ENCODE peak calls at places on chromosome 11, in ten cellular contexts. Q is HT-29; J is frontal cortex; L is activated CD4-positive, CD25-positive, alpha-beta regulatory T cell; K is lower leg skin; X is progenitor cell of endocrine pancreas; D is kidney glomerular epithelial cell; U is stimulated activated CD8-positive, alpha-beta memory T cell treated with anti-CD3 and anti-CD28 coated beads, Interleukin-7, amount 100 ng/mL, for 24 hours; P is stimulated activated naive CD4-positive, alpha-beta T cell; H is NCI-H510A treated with DMSO at 0.1 percent for 48 hours. Z is an unnamed sample.

GRCh38 chr11:117700551-117700950 is 96.5 kb downstream of the DSCAML1 start:
- DNase-seq in U (no peak), K (no peak), D (no peak), J (no peak), L (no peak), Q (no peak), H (no peak), P (no peak), X (no peak), Z (no peak)

GRCh38 chr11:10751581-10751940 is 515 bp downstream of the CTR9 start:
- DNase-seq in Q (peak), L (no peak), P (no peak), K (no peak), H (no peak), X (no peak), J (no peak), U (no peak), D (peak), Z (no peak)

GRCh38 chr11:28400236-28401100 is 292.3 kb downstream of the METTL15 start:
- DNase-seq in J (no peak), U (no peak), L (no peak), X (no peak), H (no peak), K (no peak), Q (no peak), D (no peak), P (no peak), Z (no peak)

GRCh38 chr11:62645660-62645933 is 816 bp downstream of the GANAB start:
- DNase-seq in U (no peak), K (no peak), H (no peak), J (no peak), L (no peak), D (no peak), Q (no peak), P (no peak), X (no peak), Z (no peak)

GRCh38 chr11:74147199-74147929 is 23.4 kb downstream of the C2CD3 start:
- DNase-seq in J (no peak), H (no peak), K (no peak), L (no peak), U (no peak), X (no peak), Q (no peak), D (peak), P (no peak), Z (no peak)

GRCh38 chr11:63022422-63022821 is 6.8 kb upstream of the SLC22A8 start:
- DNase-seq in J (no peak), L (no peak), Q (no peak), K (no peak), X (no peak), D (no peak), U (no peak), P (no peak), H (no peak), Z (no peak)

GRCh38 chr11:115616941-115617340 is 112.7 kb upstream of the CADM1 start:
- DNase-seq in K (no peak), L (no peak), J (no peak), H (no peak), U (no peak), Q (no peak), D (peak), P (no peak), X (no peak), Z (no peak)

GRCh38 chr11:35185696-35186095 is 46.7 kb downstream of the CD44 start:
- DNase-seq in J (no peak), X (no peak), L (no peak), D (no peak), K (no peak), P (no peak), H (no peak), U (no peak), Q (no peak), Z (no peak)

GRCh38 chr11:123145661-123146060 is 49.4 kb downstream of the CLMP start:
- DNase-seq in X (no peak), Q (no peak), H (no peak), K (no peak), L (no peak), U (no peak), P (no peak), D (no peak), J (no peak), Z (peak)

GRCh38 chr11:7442588-7443215 is 42.6 kb upstream of the OLFML1 start:
- DNase-seq in H (peak), L (peak), Q (peak), J (peak), P (peak), X (peak), D (peak), U (peak), K (peak), Z (peak)

GRCh38 chr11:74069146-74070046 is 60.5 kb upstream of the UCP3 start:
- DNase-seq in L (no peak), Q (peak), U (no peak), X (no peak), P (no peak), K (no peak), H (peak), D (no peak), J (no peak), Z (no peak)

GRCh38 chr11:12289667-12290476 is 87.5 kb upstream of the PARVA start:
- DNase-seq in J (no peak), H (no peak), L (no peak), X (no peak), P (no peak), D (no peak), U (no peak), K (peak), Q (no peak), Z (no peak)